ENCODE peak calls at places on chromosomes 3 and 15, in four cellular contexts. W is thoracic aorta, Z is HCT116, J is gastrocnemius medialis. S is an unnamed sample.

GRCh38 chr3:50008931-50009330 is 69.0 kb downstream of the RBM6 start:
- ATAC-seq in W (peak; percentile 57), Z (no peak), J (peak; percentile 99), S (no peak)

GRCh38 chr3:33634262-33634661 is 83.8 kb downstream of the CLASP2 start:
- ATAC-seq in W (no peak), Z (no peak), J (no peak), S (no peak)

GRCh38 chr15:26937134-26937533 is 33.8 kb upstream of the GABRG3 start:
- ATAC-seq in W (no peak), Z (no peak), J (no peak), S (no peak)

GRCh38 chr3:119524931-119525662 is 26.8 kb downstream of the TIMMDC1 start:
- ATAC-seq in W (no peak), Z (peak; percentile 57), J (peak; percentile 64), S (no peak)

GRCh38 chr15:64749167-64749566 is 26.2 kb downstream of the RBPMS2 start:
- ATAC-seq in W (no peak), Z (no peak), J (peak; percentile 99), S (peak; percentile 86)

GRCh38 chr15:57324944-57325679 is 51.2 kb upstream of the CGNL1 start:
- ATAC-seq in W (no peak), Z (no peak), J (no peak), S (no peak)

GRCh38 chr3:149424921-149425320 is 47.5 kb upstream of the TM4SF1 start:
- ATAC-seq in W (no peak), Z (no peak), J (no peak), S (peak; percentile 34)

GRCh38 chr3:158766364-158766763 is 34.1 kb upstream of the RARRES1 start:
- ATAC-seq in W (no peak), Z (no peak), J (no peak), S (no peak)

GRCh38 chr15:41937568-41937923 is 34.8 kb downstream of the EHD4 start:
- ATAC-seq in W (no peak), Z (no peak), J (no peak), S (no peak)

GRCh38 chr15:91974321-91974720 is 120.8 kb downstream of the SLCO3A1 start:
- ATAC-seq in W (no peak), Z (peak; percentile 30), J (no peak), S (no peak)

GRCh38 chr3:109059289-109059688 is 58.6 kb downstream of the MORC1 start:
- ATAC-seq in W (no peak), Z (no peak), J (no peak), S (no peak)

GRCh38 chr15:47586653-47587224 is 130.6 kb upstream of the SEMA6D start:
- ATAC-seq in W (no peak), Z (no peak), J (no peak), S (no peak)

GRCh38 chr3:10956991-10957390 is 35.6 kb upstream of the SLC6A1 start:
- ATAC-seq in W (no peak), Z (no peak), J (peak; percentile 54), S (no peak)

GRCh38 chr3:125125822-125126245 is 70.0 kb upstream of the HEG1 start:
- ATAC-seq in W (no peak), Z (no peak), J (no peak), S (no peak)

GRCh38 chr15:55319537-55320325 is 709 bp downstream of the PIGB start:
- ATAC-seq in W (no peak), Z (no peak), J (no peak), S (no peak)

GRCh38 chr3:116770815-116771450 is 61.4 kb downstream of the TUSC7 start:
- ATAC-seq in W (peak; percentile 88), Z (peak; percentile 89), J (no peak), S (peak; percentile 71)

GRCh38 chr3:69435274-69436262 is 49.7 kb upstream of the FRMD4B start:
- ATAC-seq in W (no peak), Z (no peak), J (no peak), S (no peak)

DNA sequence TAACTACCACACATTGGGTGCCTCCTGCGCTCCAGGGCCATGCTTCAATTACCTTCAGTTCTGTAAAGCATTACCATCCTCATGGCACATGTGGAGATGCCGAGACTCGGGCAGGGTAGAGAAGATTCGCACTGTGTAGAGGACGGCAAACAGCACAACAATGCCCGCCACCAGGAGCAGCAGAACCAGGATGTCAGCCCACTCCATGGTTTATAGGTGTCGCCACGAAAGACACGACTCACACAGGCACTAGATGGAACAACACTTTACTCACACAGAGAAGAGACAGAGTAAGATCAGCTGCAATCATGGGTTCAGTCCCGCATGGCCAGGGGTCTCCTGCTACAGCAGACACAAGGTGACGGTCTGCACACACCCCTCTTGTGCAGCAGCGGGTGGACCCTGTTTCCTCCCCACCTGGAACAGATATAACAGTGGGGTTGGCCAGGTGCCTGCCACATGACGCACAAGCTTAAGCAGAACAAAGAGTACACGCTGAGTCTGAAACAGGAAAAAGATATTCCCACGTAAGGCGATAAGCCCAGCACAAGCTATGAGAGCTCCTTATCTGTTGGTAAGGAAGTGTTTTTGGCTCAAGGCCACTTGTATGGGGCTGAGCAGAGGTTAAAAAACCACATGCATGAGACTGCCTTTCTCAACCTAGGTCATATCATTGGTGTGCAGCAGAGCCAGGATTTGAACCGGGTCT is 2.5 kb upstream of the TBC1D21 start:
- ATAC-seq in W (no peak), Z (peak; percentile 22), J (peak; percentile 58), S (peak; percentile 39)
- H3K27me3 ChIP-seq in W (no peaks in the 10 kb centered on the region), Z (peaks cover 63% of the 10 kb centered on the region), J (peaks cover 6% of the 10 kb centered on the region), S (peaks cover 65% of the 10 kb centered on the region)

GRCh38 chr15:71010997-71011396 is 104.3 kb upstream of the THSD4 start:
- ATAC-seq in W (no peak), Z (no peak), J (no peak), S (no peak)

GRCh38 chr15:71011503-71012155 is 103.6 kb upstream of the THSD4 start:
- ATAC-seq in W (peak; percentile 84), Z (peak; percentile 84), J (no peak), S (no peak)

GRCh38 chr15:71010439-71010838 is 104.8 kb upstream of the THSD4 start:
- ATAC-seq in W (no peak), Z (no peak), J (no peak), S (no peak)

GRCh38 chr15:71013446-71013845 is 101.8 kb upstream of the THSD4 start:
- ATAC-seq in W (no peak), Z (no peak), J (no peak), S (no peak)

DNA sequence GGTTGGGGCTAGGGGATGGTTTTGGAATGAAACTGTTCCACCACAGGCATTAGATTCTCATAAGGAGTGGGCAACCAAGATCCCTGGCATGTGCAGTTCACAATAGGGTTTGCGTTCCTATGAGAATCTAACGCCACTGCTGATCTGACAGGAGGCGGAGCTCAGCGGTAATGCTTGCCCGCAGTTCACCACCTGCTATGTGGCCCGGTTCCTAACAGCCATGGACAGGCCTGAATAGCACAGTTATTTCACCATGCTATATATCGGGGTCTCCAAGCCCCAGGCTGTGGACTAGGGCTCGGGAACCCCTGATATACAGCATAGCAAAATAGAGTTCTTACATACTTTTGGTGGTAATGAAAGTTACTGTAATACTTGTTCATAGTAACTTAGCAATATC is 99.9 kb upstream of the THSD4 start:
- ATAC-seq in W (no peak), Z (no peak), J (no peak), S (no peak)
- H3K4me1 ChIP-seq in W (no peaks in the 10 kb centered on the region), Z (no peaks in the 10 kb centered on the region), J (no peaks in the 10 kb centered on the region), S (no peaks in the 10 kb centered on the region)

GRCh38 chr15:28097656-28098359 is 1.3 kb downstream of the OCA2 start:
- ATAC-seq in W (no peak), Z (no peak), J (no peak), S (no peak)
- H3K27me3 ChIP-seq in W (no peaks in the 10 kb centered on the region), Z (no peaks in the 10 kb centered on the region), J (peaks cover 65% of the 10 kb centered on the region), S (peaks cover 80% of the 10 kb centered on the region)

DNA sequence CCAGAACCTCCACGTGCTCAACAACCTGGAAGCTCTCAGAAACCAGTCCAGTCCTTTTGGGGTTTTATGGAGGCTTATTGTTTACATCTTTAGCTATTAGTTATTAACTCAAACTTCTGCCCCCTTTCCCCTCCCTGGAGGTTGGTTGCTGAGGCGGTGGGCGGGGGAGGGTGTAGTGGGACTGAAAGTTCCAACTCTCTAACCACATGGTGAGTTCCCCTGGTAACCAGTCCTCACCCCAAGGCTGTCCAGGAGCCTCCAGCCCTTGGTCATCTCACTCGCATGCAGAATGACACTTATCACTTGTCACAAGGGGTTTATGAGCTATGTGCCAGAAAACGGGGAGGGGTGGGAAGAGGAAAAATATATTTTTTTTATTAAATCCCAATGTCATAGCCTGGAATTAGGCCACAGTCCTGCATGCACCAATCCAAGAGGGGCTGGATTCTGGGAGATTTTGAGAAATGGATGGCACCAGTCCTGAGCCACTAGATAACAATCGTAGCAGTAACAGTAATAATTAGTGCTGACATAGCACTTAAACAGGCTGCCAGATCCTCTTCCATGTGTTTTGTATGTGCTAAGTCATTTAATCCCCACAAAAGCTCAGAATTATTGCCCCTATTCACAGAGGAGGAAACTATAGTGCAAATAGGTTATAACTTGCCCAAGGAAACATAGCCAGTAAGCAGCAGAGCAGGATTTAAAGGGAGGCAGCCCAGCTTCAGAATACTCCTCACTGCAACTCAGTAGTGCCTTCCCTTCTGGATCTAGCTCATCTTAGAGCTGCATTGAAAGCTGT is 85.7 kb downstream of the CRYGS start:
- ATAC-seq in W (no peak), Z (no peak), J (no peak), S (no peak)
- H3K4me1 ChIP-seq in W (no peaks in the 10 kb centered on the region), Z (no peaks in the 10 kb centered on the region), J (no peaks in the 10 kb centered on the region), S (no peaks in the 10 kb centered on the region)

DNA sequence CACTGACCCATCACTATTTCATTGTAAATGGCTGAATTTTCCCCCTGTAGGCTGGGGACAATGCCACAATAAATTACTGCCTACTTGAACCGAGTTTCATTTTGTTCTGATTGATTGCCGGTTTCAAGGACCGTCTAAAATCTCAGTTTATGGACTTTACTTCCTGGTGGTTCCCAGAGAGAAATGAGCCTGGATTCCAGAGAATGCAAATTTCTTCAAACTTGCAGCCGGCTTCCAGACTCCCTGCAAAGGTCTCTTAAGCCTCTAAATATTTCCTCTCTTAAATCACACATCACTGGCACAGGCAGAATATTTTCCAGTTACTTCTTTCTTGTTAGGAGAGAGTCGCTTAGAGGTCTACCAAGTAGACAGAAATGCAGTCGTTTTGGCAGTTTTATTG is 284.3 kb upstream of the NR2E3 start:
- ATAC-seq in W (no peak), Z (no peak), J (no peak), S (no peak)
- H3K27me3 ChIP-seq in W (no peaks in the 10 kb centered on the region), Z (no peaks in the 10 kb centered on the region), J (no peaks in the 10 kb centered on the region), S (no peaks in the 10 kb centered on the region)

DNA sequence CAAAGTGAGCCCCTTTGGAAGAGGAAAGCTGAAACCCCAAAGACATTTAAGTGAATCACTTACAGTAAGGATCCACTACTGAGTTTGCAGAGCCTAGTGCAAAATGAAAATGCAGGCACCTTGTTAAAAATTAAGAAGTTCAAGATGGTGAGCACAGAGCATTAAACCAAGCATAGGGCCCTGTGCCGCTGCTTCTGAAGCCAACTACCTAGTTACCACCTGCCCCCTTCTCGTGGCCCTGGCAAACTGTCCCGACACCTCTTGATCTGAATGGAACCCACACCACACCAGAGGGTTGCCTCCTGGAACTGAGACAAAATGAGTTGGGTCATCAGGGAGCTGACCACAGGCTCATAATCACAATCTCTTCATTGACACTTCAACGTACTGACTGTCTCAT is 25.6 kb downstream of the LRRC2 start:
- ATAC-seq in W (no peak), Z (no peak), J (no peak), S (no peak)
- H3K4me1 ChIP-seq in W (no peaks in the 10 kb centered on the region), Z (no peaks in the 10 kb centered on the region), J (peaks cover 35% of the 10 kb centered on the region), S (no peaks in the 10 kb centered on the region)